ENCODE peak calls at places on chromosomes 2 and 18, in five cellular contexts. One of them, this sample, is unnamed. For H3K9me3, the result is how much of the 10 kb centered on the place peaks cover.

GRCh38 chr2:191245869-191246531 is 796 bp downstream of the MYO1B start:
- DNase-seq in Panc1: no peak
- DNase-seq in CD4-positive, alpha-beta memory T cell: peak
- DNase-seq in astrocyte: peak
- DNase-seq in A549: peak
- DNase-seq in this sample: peak

GRCh38 chr2:144479138-144479537 is 40.8 kb downstream of the ZEB2 start:
- DNase-seq in Panc1: no peak
- DNase-seq in CD4-positive, alpha-beta memory T cell: no peak
- DNase-seq in astrocyte: peak
- DNase-seq in A549: no peak
- DNase-seq in this sample: no peak

GRCh38 chr2:231640646-231641111 is 48.0 kb downstream of the TEX44 start:
- DNase-seq in Panc1: no peak
- DNase-seq in CD4-positive, alpha-beta memory T cell: no peak
- DNase-seq in astrocyte: no peak
- DNase-seq in A549: peak
- DNase-seq in this sample: peak

GRCh38 chr2:182642328-182642727 is 73.7 kb upstream of the DNAJC10 start:
- DNase-seq in Panc1: no peak
- DNase-seq in CD4-positive, alpha-beta memory T cell: no peak
- DNase-seq in astrocyte: peak
- DNase-seq in A549: peak
- DNase-seq in this sample: peak

GRCh38 chr2:55112229-55113016 is 62.2 kb upstream of the RTN4 start:
- DNase-seq in Panc1: no peak
- DNase-seq in CD4-positive, alpha-beta memory T cell: no peak
- DNase-seq in astrocyte: peak
- DNase-seq in A549: no peak
- DNase-seq in this sample: peak

GRCh38 chr2:62187246-62187645 is 8.7 kb upstream of the B3GNT2 start:
- DNase-seq in Panc1: no peak
- DNase-seq in CD4-positive, alpha-beta memory T cell: no peak
- DNase-seq in astrocyte: no peak
- DNase-seq in A549: no peak
- DNase-seq in this sample: no peak

GRCh38 chr2:191359186-191359585 is 114.0 kb downstream of the MYO1B start:
- DNase-seq in Panc1: no peak
- DNase-seq in CD4-positive, alpha-beta memory T cell: no peak
- DNase-seq in astrocyte: no peak
- DNase-seq in A549: no peak
- DNase-seq in this sample: no peak

GRCh38 chr2:10273215-10274175 is 29.2 kb upstream of the HPCAL1 start:
- DNase-seq in Panc1: no peak
- DNase-seq in CD4-positive, alpha-beta memory T cell: no peak
- DNase-seq in astrocyte: no peak
- DNase-seq in A549: no peak
- DNase-seq in this sample: no peak

GRCh38 chr2:171447675-171448074 is 13.6 kb downstream of the DCAF17 start:
- DNase-seq in Panc1: no peak
- DNase-seq in CD4-positive, alpha-beta memory T cell: no peak
- DNase-seq in astrocyte: no peak
- DNase-seq in A549: no peak
- DNase-seq in this sample: no peak

GRCh38 chr2:10184421-10184820 is 61.9 kb downstream of the RRM2 start:
- DNase-seq in Panc1: no peak
- DNase-seq in CD4-positive, alpha-beta memory T cell: no peak
- DNase-seq in astrocyte: no peak
- DNase-seq in A549: no peak
- DNase-seq in this sample: no peak

GRCh38 chr2:181305151-181306123 is 151.7 kb upstream of the ITGA4 start:
- DNase-seq in Panc1: no peak
- DNase-seq in CD4-positive, alpha-beta memory T cell: no peak
- DNase-seq in astrocyte: peak
- DNase-seq in A549: no peak
- DNase-seq in this sample: no peak

GRCh38 chr18:79544386-79544963 is 135.1 kb upstream of the CTDP1 start:
- DNase-seq in Panc1: no peak
- DNase-seq in CD4-positive, alpha-beta memory T cell: no peak
- DNase-seq in astrocyte: no peak
- DNase-seq in A549: no peak
- DNase-seq in this sample: no peak

GRCh38 chr18:29154196-29154757 is 977.3 kb upstream of the CDH2 start:
- DNase-seq in Panc1: no peak
- DNase-seq in CD4-positive, alpha-beta memory T cell: no peak
- DNase-seq in astrocyte: peak
- DNase-seq in A549: peak
- DNase-seq in this sample: no peak

GRCh38 chr2:71063216-71063615 is 5.2 kb upstream of the NAGK start:
- DNase-seq in Panc1: no peak
- DNase-seq in CD4-positive, alpha-beta memory T cell: no peak
- DNase-seq in astrocyte: no peak
- DNase-seq in A549: no peak
- DNase-seq in this sample: no peak

GRCh38 chr2:71064110-71064611 is 4.3 kb upstream of the NAGK start:
- DNase-seq in Panc1: no peak
- DNase-seq in CD4-positive, alpha-beta memory T cell: no peak
- DNase-seq in astrocyte: no peak
- DNase-seq in A549: no peak
- DNase-seq in this sample: no peak

GRCh38 chr2:71067567-71068217 is 756 bp upstream of the NAGK start:
- DNase-seq in Panc1: no peak
- DNase-seq in CD4-positive, alpha-beta memory T cell: no peak
- DNase-seq in astrocyte: no peak
- DNase-seq in A549: no peak
- DNase-seq in this sample: peak

GRCh38 chr2:71066856-71067255 is 1.6 kb upstream of the NAGK start:
- DNase-seq in Panc1: no peak
- DNase-seq in CD4-positive, alpha-beta memory T cell: no peak
- DNase-seq in astrocyte: no peak
- DNase-seq in A549: no peak
- DNase-seq in this sample: no peak

GRCh38 chr2:71064754-71065621 is 3.5 kb upstream of the NAGK start:
- DNase-seq in Panc1: no peak
- DNase-seq in CD4-positive, alpha-beta memory T cell: no peak
- DNase-seq in astrocyte: no peak
- DNase-seq in A549: no peak
- DNase-seq in this sample: no peak
- H3K4me3 ChIP-seq in Panc1: no peak
- H3K4me3 ChIP-seq in CD4-positive, alpha-beta memory T cell: no peak
- H3K4me3 ChIP-seq in astrocyte: no peak
- H3K4me3 ChIP-seq in A549: no peak
- H3K4me3 ChIP-seq in this sample: no peak

DNA sequence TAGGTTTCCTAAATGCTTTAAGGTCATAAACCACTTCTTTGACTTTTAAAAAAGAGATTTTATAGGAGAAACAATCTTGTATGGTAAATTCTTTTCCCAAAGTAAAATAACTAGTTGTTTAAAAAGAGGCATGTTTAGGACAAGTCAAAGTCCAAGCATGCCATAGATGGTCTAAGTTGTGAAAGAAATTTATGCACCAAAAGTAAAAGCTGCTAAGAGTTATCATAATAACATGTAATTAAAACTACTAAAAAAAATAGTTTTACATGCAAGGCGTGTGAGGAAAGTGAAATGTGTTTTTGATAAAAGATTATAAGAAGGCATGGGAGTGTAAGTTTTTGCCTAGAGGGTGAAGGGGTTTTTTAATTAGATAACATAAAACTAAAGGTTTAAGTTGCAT is 22.5 kb downstream of the FAM210A start:
- DNase-seq in Panc1: no peak
- DNase-seq in CD4-positive, alpha-beta memory T cell: no peak
- DNase-seq in astrocyte: peak
- DNase-seq in A549: peak
- DNase-seq in this sample: no peak
- H3K9me3 ChIP-seq in Panc1: under half
- H3K9me3 ChIP-seq in CD4-positive, alpha-beta memory T cell: under half
- H3K9me3 ChIP-seq in astrocyte: under half
- H3K9me3 ChIP-seq in A549: under half
- H3K9me3 ChIP-seq in this sample: half or more

DNA sequence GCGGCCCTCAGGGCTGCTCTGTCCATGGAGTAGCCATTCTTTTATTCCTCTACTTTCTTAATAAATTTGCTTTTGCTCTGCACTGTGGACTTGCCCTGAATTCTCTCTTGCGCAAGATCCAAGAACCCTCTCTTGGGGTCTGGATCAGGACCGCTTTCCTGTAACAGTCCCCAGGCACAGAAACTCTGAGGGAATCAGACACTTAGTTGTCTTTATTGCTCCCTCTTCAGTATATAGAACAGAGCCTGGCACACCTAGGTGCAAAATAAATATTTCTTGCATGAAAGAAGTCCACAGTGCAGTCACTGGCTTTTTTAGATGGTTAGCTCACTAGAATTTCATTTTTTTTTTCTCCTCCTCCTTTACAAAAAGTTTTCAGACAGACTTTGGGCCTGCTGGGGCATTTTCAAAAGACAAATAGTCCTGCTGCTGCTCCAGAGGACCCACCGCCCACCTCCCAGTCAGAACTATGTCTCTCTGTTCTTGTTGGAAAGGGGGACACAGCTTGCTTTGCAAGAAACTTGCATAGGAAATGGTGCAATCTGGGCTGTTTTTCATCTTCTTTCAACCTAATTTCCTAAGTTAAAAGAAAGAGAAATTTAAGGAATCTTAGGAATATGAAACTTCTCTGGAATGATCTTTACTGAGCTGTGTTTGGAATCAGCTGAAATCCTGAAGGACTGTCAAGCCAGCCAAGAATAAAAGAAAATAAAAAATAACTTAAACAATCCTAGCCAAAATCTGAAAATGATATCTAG is 31.7 kb upstream of the MAP4K3 start:
- DNase-seq in Panc1: no peak
- DNase-seq in CD4-positive, alpha-beta memory T cell: no peak
- DNase-seq in astrocyte: peak
- DNase-seq in A549: no peak
- DNase-seq in this sample: no peak
- H3K4me3 ChIP-seq in Panc1: no peak
- H3K4me3 ChIP-seq in CD4-positive, alpha-beta memory T cell: no peak
- H3K4me3 ChIP-seq in astrocyte: no peak
- H3K4me3 ChIP-seq in A549: no peak
- H3K4me3 ChIP-seq in this sample: no peak

DNA sequence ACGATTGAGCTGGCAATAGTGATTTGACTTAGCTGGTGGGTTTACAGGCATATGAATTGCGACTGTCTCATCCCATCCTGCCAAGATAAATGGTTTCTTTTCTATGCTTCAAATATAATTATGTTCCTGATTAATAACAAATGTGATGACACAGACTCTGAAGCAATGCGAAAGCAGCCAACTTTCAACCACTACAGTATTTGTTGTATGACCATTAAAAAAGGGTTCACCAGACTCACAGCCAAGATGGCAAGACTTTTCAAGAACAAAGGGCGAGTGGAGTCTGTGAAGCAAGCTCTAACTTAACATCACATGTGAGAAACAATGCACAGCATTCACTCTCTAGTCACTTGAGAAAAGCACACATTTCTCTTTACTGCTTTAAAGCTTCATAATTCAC is 186.6 kb downstream of the PID1 start:
- DNase-seq in Panc1: no peak
- DNase-seq in CD4-positive, alpha-beta memory T cell: no peak
- DNase-seq in astrocyte: peak
- DNase-seq in A549: no peak
- DNase-seq in this sample: peak
- H3K9me3 ChIP-seq in Panc1: under half
- H3K9me3 ChIP-seq in CD4-positive, alpha-beta memory T cell: under half
- H3K9me3 ChIP-seq in astrocyte: under half
- H3K9me3 ChIP-seq in A549: under half
- H3K9me3 ChIP-seq in this sample: under half

GRCh38 chr18:77069931-77070330 is 62.7 kb downstream of the MBP start:
- DNase-seq in Panc1: no peak
- DNase-seq in CD4-positive, alpha-beta memory T cell: peak
- DNase-seq in astrocyte: no peak
- DNase-seq in A549: no peak
- DNase-seq in this sample: no peak

GRCh38 chr18:77067315-77068061 is 65.1 kb downstream of the MBP start:
- DNase-seq in Panc1: peak
- DNase-seq in CD4-positive, alpha-beta memory T cell: peak
- DNase-seq in astrocyte: peak
- DNase-seq in A549: peak
- DNase-seq in this sample: peak

GRCh38 chr18:77069482-77069881 is 63.1 kb downstream of the MBP start:
- DNase-seq in Panc1: no peak
- DNase-seq in CD4-positive, alpha-beta memory T cell: no peak
- DNase-seq in astrocyte: no peak
- DNase-seq in A549: no peak
- DNase-seq in this sample: no peak

GRCh38 chr18:77068890-77069312 is 63.7 kb downstream of the MBP start:
- DNase-seq in Panc1: no peak
- DNase-seq in CD4-positive, alpha-beta memory T cell: no peak
- DNase-seq in astrocyte: no peak
- DNase-seq in A549: no peak
- DNase-seq in this sample: no peak

GRCh38 chr18:77068321-77068841 is 64.2 kb downstream of the MBP start:
- DNase-seq in Panc1: no peak
- DNase-seq in CD4-positive, alpha-beta memory T cell: peak
- DNase-seq in astrocyte: peak
- DNase-seq in A549: no peak
- DNase-seq in this sample: peak
- H3K4me3 ChIP-seq in Panc1: no peak
- H3K4me3 ChIP-seq in CD4-positive, alpha-beta memory T cell: no peak
- H3K4me3 ChIP-seq in astrocyte: no peak
- H3K4me3 ChIP-seq in A549: no peak
- H3K4me3 ChIP-seq in this sample: no peak

DNA sequence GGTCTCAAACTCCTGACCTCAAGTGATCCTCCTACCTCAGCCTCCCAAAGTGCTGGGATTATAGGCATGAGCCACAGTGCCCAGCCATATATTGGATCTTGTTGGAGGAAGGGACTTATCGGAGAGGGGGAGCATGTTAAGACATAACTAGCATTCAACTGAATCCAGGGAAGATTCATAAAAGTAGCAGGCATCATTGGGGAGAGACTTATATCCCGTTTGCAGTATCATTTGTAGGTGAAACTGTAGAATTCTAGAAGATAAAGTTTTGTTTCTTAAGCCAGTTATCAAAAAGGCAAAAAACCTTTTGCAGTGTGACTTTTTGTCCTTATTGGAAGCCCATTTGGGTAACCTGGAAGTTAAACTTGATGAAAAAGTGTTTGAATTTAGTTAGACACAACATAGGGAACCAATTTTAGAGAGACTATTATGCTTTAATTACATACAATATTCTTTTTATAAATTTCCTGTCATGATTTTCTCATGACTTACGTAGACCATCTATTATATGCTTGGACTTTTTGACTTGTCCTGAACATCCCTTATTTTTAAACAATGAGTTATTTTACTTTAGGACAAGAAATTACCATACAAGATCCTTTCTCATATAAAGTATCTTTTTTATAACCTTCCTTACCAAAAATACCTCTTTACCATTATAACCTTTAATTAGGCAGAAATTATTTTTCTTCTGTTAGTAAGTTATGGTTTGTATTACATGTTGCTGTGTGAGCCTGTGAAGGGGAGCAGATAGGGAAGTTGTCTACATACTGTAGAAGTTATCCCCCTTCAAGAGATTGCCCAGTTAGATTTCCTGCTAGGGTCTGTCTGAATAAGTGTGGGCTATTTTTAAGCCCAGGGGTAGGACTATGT is 20.3 kb downstream of the RAB3GAP1 start:
- DNase-seq in Panc1: no peak
- DNase-seq in CD4-positive, alpha-beta memory T cell: no peak
- DNase-seq in astrocyte: no peak
- DNase-seq in A549: peak
- DNase-seq in this sample: no peak
- H3K9me3 ChIP-seq in Panc1: under half
- H3K9me3 ChIP-seq in CD4-positive, alpha-beta memory T cell: under half
- H3K9me3 ChIP-seq in astrocyte: under half
- H3K9me3 ChIP-seq in A549: under half
- H3K9me3 ChIP-seq in this sample: under half

This sample was measured in MG63.